ENCODE peak calls at places on chromosomes 5 and 9, in nine cellular contexts. P is cardiac fibroblast, S is Calu3, F is cardiac muscle cell, I is neural crest cell, A is brain microvascular endothelial cell, H is hepatocyte, D is psoas muscle, N is lower lobe of right lung. C is an unnamed sample.

GRCh38 chr9:13205824-13206223 is 73.7 kb downstream of the MPDZ start:
- DNase-seq in A (no peak), N (no peak), D (no peak), F (no peak), I (no peak), P (peak), S (no peak), H (peak), C (no peak)

GRCh38 chr9:89555426-89556375 is 49.1 kb upstream of the GADD45G start:
- DNase-seq in H (no peak), D (no peak), N (no peak), I (no peak), F (no peak), P (peak), S (no peak), A (no peak), C (no peak)

GRCh38 chr5:71586052-71586940 is 844 bp upstream of the MCCC2 start:
- DNase-seq in A (no peak), H (peak), P (peak), I (no peak), F (peak), N (no peak), D (no peak), S (peak), C (peak)

GRCh38 chr9:136228107-136228875 is 17.3 kb downstream of the QSOX2 start:
- DNase-seq in A (peak), D (no peak), I (no peak), S (peak), H (peak), F (no peak), N (no peak), P (peak), C (peak)

GRCh38 chr5:77629553-77630245 is 8.8 kb downstream of the OTP start:
- DNase-seq in F (no peak), P (no peak), A (no peak), N (no peak), H (no peak), D (no peak), S (no peak), I (no peak), C (no peak)

GRCh38 chr5:84281383-84281782 is 103.3 kb downstream of the EDIL3 start:
- DNase-seq in N (no peak), P (no peak), A (no peak), D (no peak), I (no peak), S (no peak), H (no peak), F (no peak), C (no peak)

GRCh38 chr5:56466136-56466816 is 233.1 kb upstream of the ANKRD55 start:
- DNase-seq in I (no peak), H (no peak), A (no peak), D (no peak), S (no peak), P (peak), F (no peak), N (no peak), C (no peak)

GRCh38 chr5:96016216-96016615 is 54.6 kb upstream of the ELL2 start:
- DNase-seq in I (no peak), H (peak), F (no peak), N (no peak), P (no peak), S (no peak), D (no peak), A (no peak), C (no peak)

GRCh38 chr5:132210944-132211343 is 16.7 kb downstream of the P4HA2 start:
- DNase-seq in N (no peak), A (no peak), P (no peak), F (no peak), S (no peak), I (no peak), D (no peak), H (no peak), C (no peak)

GRCh38 chr5:76582252-76583162 is 40.7 kb downstream of the F2RL2 start:
- DNase-seq in A (peak), F (no peak), N (no peak), S (no peak), H (peak), I (no peak), D (no peak), P (peak), C (no peak)

GRCh38 chr9:76519027-76519835 is 60.2 kb downstream of the GCNT1 start:
- DNase-seq in H (no peak), F (no peak), D (no peak), N (no peak), A (peak), P (no peak), I (no peak), S (peak), C (no peak)

GRCh38 chr5:82381591-82381990 is 103.4 kb upstream of the RPS23 start:
- DNase-seq in H (no peak), I (no peak), P (no peak), S (no peak), F (no peak), N (no peak), D (no peak), A (no peak), C (no peak)

GRCh38 chr9:98357921-98358535 is 102.6 kb upstream of the TBC1D2 start:
- DNase-seq in H (no peak), D (no peak), A (peak), N (no peak), I (no peak), S (no peak), P (peak), F (no peak), C (peak)

GRCh38 chr9:120383999-120384924 is 195.7 kb downstream of the CDK5RAP2 start:
- DNase-seq in F (no peak), D (peak), A (peak), H (peak), P (peak), S (no peak), I (no peak), N (no peak), C (peak)

GRCh38 chr5:149166128-149166527 is 24.8 kb downstream of the ABLIM3 start:
- DNase-seq in I (no peak), N (no peak), P (peak), S (no peak), A (no peak), F (no peak), H (no peak), D (no peak), C (peak)

GRCh38 chr9:122418016-122418415 is 47.2 kb downstream of the PTGS1 start:
- DNase-seq in A (no peak), P (peak), N (no peak), F (no peak), I (no peak), H (no peak), D (no peak), S (no peak), C (peak)

GRCh38 chr5:140595538-140595937 is 30.9 kb downstream of the SLC35A4 start:
- DNase-seq in A (no peak), S (peak), P (peak), H (peak), N (no peak), D (no peak), F (no peak), I (no peak), C (no peak)

GRCh38 chr9:107127608-107128007 is 155.5 kb upstream of the RAD23B start:
- DNase-seq in F (no peak), I (no peak), S (no peak), H (no peak), A (peak), P (peak), N (no peak), D (no peak), C (no peak)

GRCh38 chr5:116557669-116558271 is 16.9 kb downstream of the SEMA6A start:
- DNase-seq in P (peak), D (no peak), H (no peak), S (peak), F (peak), I (no peak), N (no peak), A (no peak), C (no peak)

GRCh38 chr9:121326130-121326838 is 43.8 kb downstream of the STOM start:
- DNase-seq in A (peak), H (no peak), N (peak), S (no peak), I (no peak), P (peak), F (no peak), D (peak), C (peak)

GRCh38 chr5:53419247-53419646 is 61.2 kb upstream of the FST start:
- DNase-seq in I (no peak), F (no peak), H (no peak), P (peak), A (no peak), N (no peak), S (no peak), D (no peak), C (peak)

GRCh38 chr5:10333154-10334006 is 20.1 kb upstream of the MARCHF6 start:
- DNase-seq in S (peak), D (peak), I (peak), A (no peak), N (peak), H (peak), P (no peak), F (peak), C (peak)

GRCh38 chr9:85639675-85640186 is 102.0 kb downstream of the AGTPBP1 start:
- DNase-seq in S (no peak), A (no peak), F (no peak), H (no peak), N (no peak), P (no peak), I (no peak), D (no peak), C (no peak)

GRCh38 chr5:56494300-56494704 is 261.2 kb upstream of the ANKRD55 start:
- DNase-seq in S (no peak), F (no peak), N (no peak), I (no peak), P (no peak), A (no peak), H (no peak), D (no peak), C (peak)

GRCh38 chr9:107792596-107792995 is 303.0 kb upstream of the KLF4 start:
- DNase-seq in I (no peak), F (no peak), H (no peak), D (no peak), S (no peak), N (no peak), A (no peak), P (no peak), C (no peak)

GRCh38 chr5:150272531-150272930 is 17.0 kb downstream of the CAMK2A start:
- DNase-seq in N (no peak), D (no peak), P (peak), H (peak), S (peak), A (peak), I (peak), F (peak), C (peak)

GRCh38 chr5:683619-684481 is 9.3 kb downstream of the TPPP start:
- DNase-seq in I (no peak), P (no peak), H (no peak), D (peak), A (no peak), N (no peak), S (no peak), F (no peak), C (no peak)

GRCh38 chr9:21524099-21524830 is 42.2 kb upstream of the IFNE start:
- DNase-seq in D (no peak), I (no peak), N (no peak), P (no peak), S (no peak), H (no peak), F (no peak), A (no peak), C (no peak)

GRCh38 chr9:133199648-133200321 is 9.3 kb downstream of the OBP2B start:
- DNase-seq in P (peak), S (no peak), F (no peak), N (peak), A (no peak), D (peak), I (no peak), H (no peak), C (no peak)

GRCh38 chr9:131072871-131073237 is 23.5 kb upstream of the AIF1L start:
- DNase-seq in P (no peak), D (no peak), F (no peak), N (no peak), H (no peak), S (no peak), I (no peak), A (no peak), C (no peak)

DNA sequence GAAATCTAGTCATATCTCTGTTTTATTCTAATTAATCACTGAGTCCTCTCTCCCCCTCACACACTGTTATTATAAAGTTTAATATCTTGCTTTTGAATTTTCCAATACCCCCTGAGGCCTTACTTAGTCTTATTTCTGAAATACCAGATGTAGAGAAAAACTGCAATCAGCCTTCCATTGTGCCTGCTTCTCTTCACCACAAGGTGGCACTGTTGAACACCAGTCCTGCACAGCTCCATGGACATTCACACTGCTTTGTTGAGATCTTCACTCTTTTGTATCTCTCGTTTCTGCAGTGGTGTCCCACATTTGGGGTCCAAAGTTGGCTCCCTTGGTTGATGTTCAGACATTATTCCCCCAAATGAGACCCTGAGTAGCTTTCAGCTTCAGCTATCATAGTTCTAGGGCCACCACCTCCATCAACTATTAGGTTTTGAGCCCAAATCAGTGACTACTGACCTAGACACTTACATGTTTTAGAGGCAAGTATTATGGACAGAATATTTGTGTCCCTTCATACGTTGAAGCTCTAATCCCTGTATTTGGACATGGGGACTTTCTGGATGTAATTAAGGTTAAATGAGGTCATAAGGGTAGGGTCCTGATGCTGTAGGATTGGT is 24.3 kb downstream of the BOD1 start:
- DNase-seq in A (no peak), N (no peak), S (no peak), F (no peak), D (no peak), I (no peak), P (peak), H (no peak), C (no peak)
- TF ChIP-seq CTCF in A (peak), N (peak), S (peak), F (peak), D (peak), I (peak), P (peak), H (peak), C (peak)

GRCh38 chr9:124794902-124795491 is 18.1 kb downstream of the OLFML2A start:
- DNase-seq in S (peak), I (no peak), A (no peak), N (no peak), F (peak), P (no peak), D (no peak), H (peak), C (no peak)
- TF ChIP-seq CTCF in S (peak), I (no peak), A (no peak), N (no peak), F (no peak), P (no peak), D (peak), H (peak), C (no peak)

GRCh38 chr5:178832618-178833201 is 27.0 kb upstream of the ZNF354B start:
- DNase-seq in P (no peak), D (no peak), H (no peak), N (no peak), A (no peak), F (no peak), S (no peak), I (no peak), C (no peak)

GRCh38 chr5:178827636-178828035 is 32.1 kb upstream of the ZNF354B start:
- DNase-seq in P (no peak), F (no peak), D (no peak), I (no peak), A (peak), N (no peak), H (no peak), S (no peak), C (no peak)

GRCh38 chr5:178826216-178826615 is 33.5 kb upstream of the ZNF354B start:
- DNase-seq in A (no peak), N (no peak), I (no peak), F (no peak), D (no peak), P (no peak), H (no peak), S (no peak), C (no peak)

GRCh38 chr5:178836628-178837027 is 23.1 kb upstream of the ZNF354B start:
- DNase-seq in P (no peak), N (no peak), A (no peak), I (no peak), F (no peak), D (no peak), S (no peak), H (no peak), C (no peak)

GRCh38 chr5:178831049-178831448 is 28.7 kb upstream of the ZNF354B start:
- DNase-seq in H (no peak), P (no peak), F (no peak), A (no peak), I (no peak), S (no peak), N (no peak), D (no peak), C (no peak)
- TF ChIP-seq CTCF in H (no peak), P (no peak), F (no peak), A (no peak), I (peak), S (no peak), N (no peak), D (no peak), C (no peak)

GRCh38 chr9:6907772-6908381 is 150.1 kb downstream of the KDM4C start:
- DNase-seq in P (peak), S (no peak), N (no peak), H (peak), I (peak), F (peak), D (no peak), A (peak), C (no peak)
- TF ChIP-seq CTCF in P (peak), S (peak), N (peak), H (peak), I (peak), F (peak), D (peak), A (peak), C (peak)

DNA sequence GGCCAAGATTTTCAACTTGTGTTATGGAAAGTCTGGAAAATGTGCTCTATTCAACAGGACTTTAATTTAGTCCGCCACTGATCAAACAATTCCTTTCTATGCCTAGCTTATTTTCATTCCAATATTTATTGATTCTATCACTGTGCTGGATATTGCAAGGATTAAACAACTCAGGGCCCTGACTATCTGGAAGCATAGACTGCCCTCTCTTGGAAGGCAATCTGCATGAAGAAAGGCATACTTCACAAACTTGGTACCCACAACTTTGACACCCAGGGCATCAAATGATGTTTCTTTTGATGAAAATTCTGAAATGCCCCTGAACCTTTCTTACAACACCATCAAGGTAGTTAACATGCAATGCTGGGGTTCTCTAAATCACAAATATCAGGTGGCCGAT is 126.5 kb upstream of the HMHB1 start:
- DNase-seq in D (no peak), S (peak), N (no peak), P (peak), A (peak), I (no peak), F (no peak), H (no peak), C (peak)
- TF ChIP-seq CTCF in D (peak), S (no peak), N (no peak), P (peak), A (peak), I (no peak), F (peak), H (peak), C (peak)

GRCh38 chr9:35816708-35817107 is 1.9 kb upstream of the HINT2 start:
- DNase-seq in S (no peak), F (no peak), I (no peak), A (no peak), N (no peak), D (no peak), H (no peak), P (no peak), C (no peak)

GRCh38 chr9:35812025-35812602 is at the start of gene SPAG8:
- DNase-seq in P (peak), N (peak), S (peak), D (peak), H (peak), A (peak), F (peak), I (peak), C (peak)

GRCh38 chr9:35813434-35814105 is 1.3 kb downstream of the HINT2 start:
- DNase-seq in H (peak), A (no peak), S (peak), I (no peak), P (peak), D (no peak), F (no peak), N (no peak), C (peak)

GRCh38 chr9:35814841-35815543 is at the start of gene HINT2:
- DNase-seq in H (peak), D (peak), S (peak), F (peak), P (peak), A (peak), I (peak), N (peak), C (peak)

DNA sequence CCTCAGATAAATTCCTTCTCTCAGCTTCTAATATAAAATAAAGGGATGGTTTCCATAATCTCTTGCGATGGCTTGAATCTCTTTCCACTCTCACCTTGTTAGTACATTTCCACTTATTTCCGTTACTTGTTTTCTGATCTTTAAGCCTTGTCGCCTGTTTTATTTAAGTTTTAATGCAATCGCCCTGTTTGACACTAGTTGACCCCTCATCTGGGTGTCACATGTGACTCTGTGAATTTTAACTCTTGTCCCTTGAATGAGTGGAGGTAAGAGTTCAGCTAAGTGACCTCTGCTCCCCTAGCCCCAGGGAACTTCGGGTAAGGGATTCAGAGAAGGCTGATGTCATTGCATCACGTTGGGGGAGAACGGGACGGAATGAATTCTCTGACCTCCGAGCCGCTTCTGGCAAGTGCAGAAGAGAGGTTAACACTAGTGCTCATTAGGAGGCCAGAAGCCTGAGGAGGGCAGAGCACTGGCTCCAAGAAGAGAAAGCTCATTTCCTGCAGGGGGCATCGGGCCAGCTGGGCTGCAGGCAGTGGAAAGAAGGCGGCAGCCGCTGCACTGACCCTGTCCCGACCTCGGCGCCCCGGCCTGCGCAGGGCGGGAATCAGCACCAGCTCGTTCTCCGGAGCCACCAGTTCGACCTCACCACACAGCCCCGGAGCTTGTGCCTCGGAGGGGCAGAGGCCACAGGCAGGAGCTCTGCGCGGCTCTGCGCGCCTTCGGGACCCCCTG is 569 bp downstream of the HINT2 start:
- DNase-seq in I (peak), D (peak), P (peak), S (peak), F (peak), H (peak), A (no peak), N (peak), C (peak)
- TF ChIP-seq CTCF in I (peak), D (peak), P (peak), S (peak), F (peak), H (peak), A (peak), N (peak), C (peak)

GRCh38 chr9:73079326-73079725 is 72.3 kb upstream of the ANXA1 start:
- DNase-seq in P (peak), H (no peak), N (no peak), D (no peak), I (no peak), F (no peak), S (peak), A (no peak), C (no peak)
- TF ChIP-seq CTCF in P (no peak), H (peak), N (peak), D (no peak), I (no peak), F (no peak), S (no peak), A (no peak), C (no peak)

GRCh38 chr5:86115164-86115563 is 502.6 kb upstream of the COX7C start:
- DNase-seq in H (no peak), F (no peak), N (no peak), D (no peak), S (no peak), P (no peak), A (no peak), I (no peak), C (no peak)

GRCh38 chr5:86118542-86118941 is 499.2 kb upstream of the COX7C start:
- DNase-seq in F (no peak), H (no peak), D (no peak), I (no peak), P (no peak), S (no peak), A (no peak), N (no peak), C (no peak)
- TF ChIP-seq CTCF in F (no peak), H (no peak), D (no peak), I (peak), P (no peak), S (no peak), A (peak), N (no peak), C (no peak)

C was measured in foreskin fibroblast.